ENCODE peak calls at places on chromosomes 13 and 19, in seven cellular contexts. A is GM23338, E is right atrium auricular region, T is OCI-LY7, F is colonic mucosa, P is suprapubic skin, I is adrenal gland. B is an unnamed sample.

GRCh38 chr19:18611327-18612050 is 1.2 kb upstream of the TMEM59L start:
- DNase-seq in T (no peak), P (no peak), F (no peak), A (peak), I (no peak), E (no peak), B (no peak)

GRCh38 chr13:73665279-73665678 is 468.9 kb downstream of the KLF12 start:
- DNase-seq in P (no peak), A (no peak), F (no peak), E (no peak), T (no peak), I (no peak), B (no peak)

GRCh38 chr13:40485611-40486517 is 180.6 kb downstream of the FOXO1 start:
- DNase-seq in A (no peak), P (no peak), E (no peak), F (no peak), I (no peak), T (peak), B (no peak)

GRCh38 chr13:27309967-27310598 is 39.5 kb downstream of the RASL11A start:
- DNase-seq in I (no peak), E (no peak), P (no peak), A (no peak), F (no peak), T (no peak), B (no peak)

GRCh38 chr13:101025519-101025918 is 350.9 kb upstream of the TMTC4 start:
- DNase-seq in E (no peak), P (no peak), A (no peak), I (no peak), T (no peak), F (no peak), B (no peak)

GRCh38 chr19:28960986-28961705 is 251.8 kb downstream of the UQCRFS1 start:
- DNase-seq in F (no peak), T (no peak), P (no peak), A (no peak), I (no peak), E (no peak), B (no peak)

GRCh38 chr19:39112338-39112890 is 13.2 kb upstream of the PAK4 start:
- DNase-seq in E (no peak), T (no peak), I (peak), P (no peak), F (no peak), A (no peak), B (no peak)

GRCh38 chr19:42919757-42920079 is 2.0 kb upstream of the PSG6 start:
- DNase-seq in A (no peak), E (no peak), T (no peak), P (no peak), I (no peak), F (no peak), B (no peak)

GRCh38 chr13:54845351-54845965 is 1816.8 kb downstream of the OLFM4 start:
- DNase-seq in A (peak), F (no peak), I (no peak), P (no peak), T (no peak), E (no peak), B (no peak)

GRCh38 chr13:64165826-64166225 is 2750.2 kb upstream of the PCDH20 start:
- DNase-seq in T (no peak), F (no peak), A (no peak), I (no peak), P (no peak), E (no peak), B (no peak)

GRCh38 chr13:102659168-102659713 is 35.6 kb downstream of the METTL21C start:
- DNase-seq in P (no peak), T (no peak), A (no peak), I (no peak), E (no peak), F (no peak), B (no peak)

GRCh38 chr13:109665211-109665610 is 121.2 kb downstream of the IRS2 start:
- DNase-seq in E (no peak), P (no peak), I (no peak), A (no peak), F (no peak), T (no peak), B (no peak)

GRCh38 chr19:16134510-16134909 is 9.0 kb upstream of the HSH2D start:
- DNase-seq in A (no peak), F (no peak), T (no peak), P (no peak), E (no peak), I (no peak), B (no peak)

GRCh38 chr13:95228130-95228529 is 73.1 kb downstream of the ABCC4 start:
- DNase-seq in P (no peak), T (no peak), A (no peak), E (no peak), I (no peak), F (no peak), B (no peak)

GRCh38 chr19:15612342-15612741 is 2.7 kb upstream of the CYP4F8 start:
- DNase-seq in T (no peak), I (no peak), F (no peak), A (no peak), E (no peak), P (no peak), B (no peak)

GRCh38 chr13:77416666-77417212 is 89.8 kb upstream of the MYCBP2 start:
- DNase-seq in I (no peak), F (no peak), T (peak), A (no peak), E (no peak), P (no peak), B (no peak)

GRCh38 chr13:43686557-43686956 is 100.2 kb downstream of the ENOX1 start:
- DNase-seq in T (no peak), F (no peak), E (peak), I (peak), P (no peak), A (no peak), B (no peak)

GRCh38 chr13:103516009-103516795 is 450.0 kb upstream of the SLC10A2 start:
- DNase-seq in F (no peak), I (no peak), P (no peak), E (no peak), A (peak), T (no peak), B (no peak)

GRCh38 chr13:73366241-73366640 is 307.4 kb downstream of the KLF5 start:
- DNase-seq in F (no peak), E (no peak), P (no peak), T (no peak), I (no peak), A (no peak), B (no peak)

GRCh38 chr13:110677731-110678545 is 28.0 kb downstream of the CARS2 start:
- DNase-seq in T (no peak), I (no peak), E (no peak), P (no peak), A (no peak), F (no peak), B (peak)

GRCh38 chr19:10418281-10419199 is 1.8 kb upstream of the PDE4A start:
- DNase-seq in F (no peak), E (no peak), I (no peak), T (peak), P (no peak), A (peak), B (no peak)

GRCh38 chr13:27442071-27442647 is 8.2 kb downstream of the MTIF3 start:
- DNase-seq in I (no peak), T (no peak), F (peak), P (no peak), E (no peak), A (peak), B (no peak)

GRCh38 chr13:98325724-98326123 is 148.7 kb upstream of the RNF113B start:
- DNase-seq in P (no peak), E (no peak), T (no peak), A (no peak), F (no peak), I (no peak), B (no peak)
- TF ChIP-seq CTCF in P (no peak), E (no peak), T (no peak), A (no peak), F (no peak), I (no peak), B (no peak)

GRCh38 chr19:3431760-3432397 is 48.4 kb downstream of the SMIM24 start:
- DNase-seq in A (no peak), F (no peak), I (no peak), P (no peak), T (no peak), E (no peak), B (no peak)

GRCh38 chr19:3434630-3435553 is 45.4 kb downstream of the SMIM24 start:
- DNase-seq in A (peak), P (peak), F (peak), T (peak), I (peak), E (peak), B (peak)

GRCh38 chr19:3433313-3433712 is 47.0 kb downstream of the SMIM24 start:
- DNase-seq in T (no peak), A (no peak), E (no peak), I (no peak), P (no peak), F (no peak), B (no peak)

DNA sequence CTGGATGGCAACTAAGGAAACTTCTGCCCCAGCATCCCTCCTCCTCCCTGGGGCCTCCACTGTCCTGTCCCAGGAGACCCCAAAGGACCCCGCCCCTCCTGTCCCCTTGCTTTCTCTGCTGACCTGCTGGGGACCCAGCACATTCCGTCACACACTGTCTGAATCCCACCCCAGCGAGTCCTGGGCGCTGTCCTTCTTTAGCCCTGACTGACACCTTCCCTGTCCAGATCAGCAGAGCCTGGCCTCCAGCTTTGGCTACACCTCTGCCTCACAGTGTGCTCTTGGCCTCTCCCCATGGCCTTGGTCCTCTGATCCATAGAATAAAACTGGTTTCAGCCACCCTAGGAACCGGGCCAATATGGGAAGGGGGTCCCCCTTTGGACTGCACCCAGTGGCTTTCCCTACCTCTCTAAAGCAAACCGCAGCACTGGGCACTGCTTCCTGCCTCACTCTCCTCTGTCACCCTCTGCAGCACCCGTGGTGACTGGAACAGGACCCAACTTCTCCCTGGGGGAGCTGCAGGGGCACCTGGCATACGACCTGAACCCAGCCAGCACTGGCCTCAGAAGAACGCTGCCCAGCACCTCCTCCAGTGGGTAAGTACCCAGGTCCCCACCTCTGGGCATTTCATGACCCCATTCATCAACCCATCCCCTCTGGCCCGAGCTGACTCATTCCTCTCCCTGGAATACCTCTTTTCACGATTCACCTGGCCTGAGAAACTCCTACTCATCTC is 46.4 kb downstream of the SMIM24 start:
- DNase-seq in E (no peak), P (no peak), A (no peak), F (no peak), T (no peak), I (no peak), B (no peak)
- H3K4me3 ChIP-seq in E (no peak), P (peak), A (peak), F (no peak), T (peak), I (no peak), B (no peak)

GRCh38 chr19:56189785-56190184 is 7.8 kb downstream of the ZSCAN5B start:
- DNase-seq in A (peak), F (no peak), T (no peak), I (no peak), P (no peak), E (no peak), B (no peak)
- TF ChIP-seq CTCF in A (no peak), F (no peak), T (no peak), I (no peak), P (no peak), E (no peak), B (no peak)

GRCh38 chr19:52687658-52688057 is 47.2 kb downstream of the ZNF611 start:
- DNase-seq in A (no peak), P (no peak), F (no peak), I (no peak), T (no peak), E (no peak), B (no peak)

GRCh38 chr19:52689804-52690394 is 44.9 kb downstream of the ZNF611 start:
- DNase-seq in T (no peak), E (peak), A (peak), F (peak), P (peak), I (peak), B (peak)

GRCh38 chr19:52690395-52691214 is 44.2 kb downstream of the ZNF611 start:
- DNase-seq in F (peak), E (peak), P (peak), A (peak), I (peak), T (peak), B (peak)

GRCh38 chr19:52685811-52686210 is 47.7 kb upstream of the ZNF83 start:
- DNase-seq in T (no peak), A (no peak), E (no peak), F (no peak), I (no peak), P (no peak), B (no peak)

DNA sequence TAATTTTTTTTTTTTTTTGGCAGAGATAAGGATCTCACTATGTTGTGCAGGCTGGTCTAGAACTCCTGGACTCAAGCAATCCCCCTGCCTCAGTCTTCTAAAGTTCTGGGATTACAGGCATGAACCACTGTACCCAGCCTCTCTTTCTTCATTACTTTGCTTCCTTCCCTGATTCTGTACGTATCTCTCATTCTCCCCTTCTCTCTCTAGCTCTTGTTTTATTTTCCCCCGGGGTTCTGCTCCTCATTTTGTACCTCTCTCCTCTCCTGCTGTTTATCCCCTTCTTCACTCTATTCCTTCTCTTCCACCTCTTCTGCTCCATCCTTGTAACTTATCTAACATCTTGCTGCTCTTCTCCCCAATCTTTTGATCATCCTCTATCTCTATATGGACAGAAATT is 46.5 kb downstream of the ZNF611 start:
- DNase-seq in I (no peak), T (no peak), F (no peak), P (no peak), E (no peak), A (no peak), B (no peak)
- H3K4me3 ChIP-seq in I (no peak), T (no peak), F (no peak), P (no peak), E (no peak), A (no peak), B (no peak)

DNA sequence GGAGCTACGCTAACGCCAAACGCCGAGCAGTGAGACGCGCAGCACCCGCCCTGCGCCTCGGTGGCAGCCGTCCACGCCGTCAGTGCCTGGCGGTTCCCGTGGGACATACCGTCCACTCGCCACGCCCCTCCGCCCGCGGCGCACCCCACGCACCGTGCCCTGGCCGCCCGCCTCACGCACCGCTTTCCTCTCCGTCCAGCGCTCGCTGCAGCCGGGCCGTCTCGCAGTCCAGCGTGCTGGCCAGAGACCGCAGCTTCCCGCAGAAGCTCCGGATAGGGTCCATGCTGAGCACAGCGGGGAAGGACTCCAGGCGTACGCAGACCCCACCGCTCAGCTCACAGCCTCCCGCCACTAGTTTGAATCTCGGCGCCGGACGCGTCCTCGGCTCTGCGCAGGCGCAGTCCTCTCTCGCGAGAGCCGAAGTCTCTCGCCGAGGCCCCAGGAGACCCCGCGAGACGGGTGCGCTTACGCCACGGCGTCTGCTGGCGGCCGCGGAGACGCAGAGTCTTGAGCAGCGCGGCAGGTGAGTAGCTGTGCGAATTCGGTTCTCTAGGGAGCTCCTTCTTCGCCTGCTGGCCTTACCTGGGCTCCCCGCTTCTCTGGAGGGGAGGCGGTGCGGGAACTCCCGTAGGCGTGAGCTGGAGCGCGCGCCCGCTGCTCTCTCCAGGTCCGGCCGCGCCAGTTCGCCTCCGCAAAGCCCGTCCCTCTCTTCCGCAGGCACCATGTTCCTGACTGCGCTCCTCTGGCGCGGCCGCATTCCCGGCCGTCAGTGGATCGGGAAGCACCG is at the start of the genes MRPL57 and SKA3:
- DNase-seq in F (peak), T (peak), I (peak), E (peak), A (peak), P (peak), B (peak)
- TF ChIP-seq CTCF in F (no peak), T (no peak), I (no peak), E (no peak), A (no peak), P (peak), B (no peak)

GRCh38 chr13:112074139-112074710 is 7.3 kb downstream of the SOX1 start:
- DNase-seq in T (no peak), P (no peak), E (no peak), F (no peak), I (no peak), A (no peak), B (no peak)
- H3K4me3 ChIP-seq in T (no peak), P (no peak), E (no peak), F (no peak), I (no peak), A (peak), B (no peak)

GRCh38 chr19:1274852-1275259 is 474 bp upstream of the FAM174C start:
- DNase-seq in F (no peak), T (no peak), E (no peak), I (no peak), P (no peak), A (peak), B (no peak)

GRCh38 chr19:1271528-1272422 is 2.6 kb downstream of the CIRBP start:
- DNase-seq in F (no peak), P (no peak), E (no peak), A (no peak), T (no peak), I (peak), B (no peak)

GRCh38 chr19:1272423-1273262 is 2.7 kb upstream of the FAM174C start:
- DNase-seq in I (peak), T (no peak), A (no peak), E (no peak), F (no peak), P (no peak), B (no peak)

GRCh38 chr19:1274081-1274851 is 1.1 kb upstream of the FAM174C start:
- DNase-seq in P (no peak), E (no peak), A (no peak), F (no peak), T (no peak), I (peak), B (peak)

GRCh38 chr19:1273263-1274041 is 1.9 kb upstream of the FAM174C start:
- DNase-seq in E (no peak), A (no peak), I (peak), T (no peak), P (no peak), F (no peak), B (no peak)
- TF ChIP-seq CTCF in E (no peak), A (no peak), I (no peak), T (no peak), P (no peak), F (no peak), B (no peak)

GRCh38 chr19:4058696-4059492 is 7.8 kb downstream of the ZBTB7A start:
- DNase-seq in E (no peak), A (peak), P (no peak), T (no peak), F (peak), I (no peak), B (no peak)

GRCh38 chr19:4060621-4061177 is 6.0 kb downstream of the ZBTB7A start:
- DNase-seq in I (no peak), E (no peak), T (no peak), A (no peak), F (peak), P (no peak), B (peak)

GRCh38 chr19:4059931-4060620 is 6.6 kb downstream of the ZBTB7A start:
- DNase-seq in F (peak), I (no peak), P (peak), T (peak), E (no peak), A (peak), B (peak)

GRCh38 chr19:4059493-4059880 is 7.2 kb downstream of the ZBTB7A start:
- DNase-seq in I (no peak), E (no peak), A (no peak), T (no peak), P (no peak), F (peak), B (peak)

GRCh38 chr19:4057913-4058695 is 8.6 kb downstream of the ZBTB7A start:
- DNase-seq in F (peak), A (peak), T (no peak), I (peak), E (peak), P (peak), B (peak)
- H3K4me3 ChIP-seq in F (peak), A (no peak), T (no peak), I (no peak), E (peak), P (peak), B (no peak)

GRCh38 chr19:14479985-14480694 is 5.0 kb upstream of the PTGER1 start:
- DNase-seq in I (no peak), E (no peak), P (no peak), F (no peak), T (peak), A (peak), B (peak)
- TF ChIP-seq CTCF in I (peak), E (peak), P (peak), F (peak), T (peak), A (peak), B (peak)

B was measured in mucosa of descending colon.